ENCODE peak calls at places on chromosomes 4 and X, in seven cellular contexts. Q is GM12878, A is SK-N-SH, E is H1, I is K562, T is HCT116, W is HepG2. D is an unnamed sample.

GRCh38 chr4:11028334-11028733 is 343.8 kb upstream of the CLNK start:
- DNase-seq in Q (no peak), T (no peak), I (no peak), E (no peak), A (no peak), W (no peak), D (no peak)

GRCh38 chrX:53442322-53442631 is 8.1 kb upstream of the HSD17B10 start:
- DNase-seq in Q (no peak), T (no peak), I (no peak), A (no peak), E (no peak), W (no peak), D (no peak)

GRCh38 chrX:136209016-136209738 is 42.0 kb downstream of the MAP7D3 start:
- DNase-seq in T (no peak), I (peak), Q (no peak), E (no peak), W (no peak), A (peak), D (peak)

GRCh38 chr4:174036563-174036962 is 246.9 kb downstream of the FBXO8 start:
- DNase-seq in W (no peak), E (no peak), T (no peak), I (no peak), Q (no peak), A (no peak), D (no peak)

GRCh38 chr4:84166486-84166885 is 332.6 kb downstream of the NKX6-1 start:
- DNase-seq in A (no peak), T (no peak), W (no peak), Q (no peak), E (no peak), I (no peak), D (no peak)

GRCh38 chr4:121375262-121375661 is 5.6 kb downstream of the QRFPR start:
- DNase-seq in E (no peak), W (no peak), A (no peak), Q (no peak), I (no peak), T (no peak), D (no peak)

GRCh38 chr4:87121332-87122065 is 98.9 kb downstream of the KLHL8 start:
- DNase-seq in I (no peak), T (no peak), E (no peak), Q (no peak), A (no peak), W (no peak), D (no peak)

GRCh38 chrX:24148118-24148517 is 1.4 kb upstream of the ZFX start:
- DNase-seq in E (no peak), A (no peak), Q (no peak), T (no peak), W (no peak), I (no peak), D (no peak)

GRCh38 chr4:92050875-92051274 is 252.9 kb upstream of the GRID2 start:
- DNase-seq in I (no peak), E (no peak), T (no peak), W (no peak), Q (no peak), A (no peak), D (no peak)

GRCh38 chr4:30979402-30979801 is 259.2 kb downstream of the PCDH7 start:
- DNase-seq in E (no peak), A (no peak), I (no peak), Q (no peak), T (no peak), W (no peak), D (no peak)
- TF ChIP-seq JUND in E (no peak), A (no peak), I (no peak), Q (no peak), T (no peak), W (no peak), D (no peak)

DNA sequence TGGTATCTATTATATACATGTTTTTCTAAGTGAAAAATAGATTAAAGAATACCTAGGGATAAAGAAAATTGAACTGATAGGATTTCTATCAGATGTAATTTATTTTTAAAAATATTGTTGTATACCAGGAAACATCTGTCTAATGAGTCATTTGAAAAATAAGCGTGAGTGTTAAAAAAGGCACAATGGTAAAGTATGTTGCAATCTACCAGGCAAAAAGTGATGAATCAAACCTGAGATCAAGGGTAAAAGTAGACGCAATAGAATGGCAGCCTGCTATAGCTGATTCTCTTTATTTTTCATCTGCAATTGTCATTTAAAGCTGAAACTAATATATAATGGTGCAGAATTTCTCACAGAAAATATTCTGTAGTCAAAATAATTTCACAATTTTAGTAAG is 1119.6 kb downstream of the PCDH18 start:
- DNase-seq in I (no peak), Q (no peak), T (no peak), E (no peak), A (no peak), W (no peak), D (no peak)
- TF ChIP-seq JUND in I (no peak), Q (no peak), T (no peak), E (no peak), A (no peak), W (no peak), D (no peak)

GRCh38 chr4:126071346-126072333 is 756.9 kb downstream of the FAT4 start:
- DNase-seq in T (no peak), A (peak), I (no peak), E (no peak), Q (no peak), W (peak), D (peak)
- TF ChIP-seq JUND in T (no peak), A (no peak), I (no peak), E (no peak), Q (no peak), W (no peak), D (no peak)

DNA sequence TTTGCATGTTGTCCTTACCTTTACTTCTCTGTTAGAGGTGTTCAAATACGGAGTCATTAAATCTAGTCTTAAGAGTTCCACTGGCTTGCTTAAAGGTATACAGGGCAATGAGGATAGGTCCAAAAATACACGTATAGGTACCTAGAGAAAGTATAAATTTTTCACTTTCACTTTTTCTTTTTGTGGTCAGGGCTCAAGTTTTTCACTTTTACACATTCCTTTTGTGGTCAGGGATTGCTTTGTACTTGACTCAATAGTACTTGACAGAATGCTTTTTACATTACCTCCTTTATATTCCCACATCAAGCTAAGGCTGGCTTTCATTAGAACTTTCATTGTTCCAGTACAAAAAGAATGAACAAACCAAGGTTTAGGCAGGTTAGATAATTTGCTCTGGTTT is 21.7 kb downstream of the TMEM184C start:
- DNase-seq in Q (peak), I (no peak), T (no peak), A (no peak), W (no peak), E (no peak), D (no peak)
- TF ChIP-seq JUND in Q (no peak), I (no peak), T (no peak), A (no peak), W (no peak), E (no peak), D (no peak)

D was measured in T47D.